ENCODE peak calls at places on chromosome X, in six cellular contexts. S is naive thymus-derived CD8-positive, alpha-beta T cell; J is transverse colon; A is ascending aorta; C is dermis microvascular lymphatic vessel endothelial cell; U is stimulated activated CD8-positive, alpha-beta memory T cell treated with anti-CD3 and anti-CD28 coated beads, Interleukin-2, amount 100 ng/mL, for 48 hours. T is an unnamed sample.

GRCh38 chrX:154123241-154124219 is 20.5 kb upstream of the OPN1LW start:
- DNase-seq in J (peak), C (peak), U (no peak), A (no peak), S (no peak), T (peak)

GRCh38 chrX:23908219-23909003 is 605 bp downstream of the CXorf58 start:
- DNase-seq in C (no peak), S (no peak), A (no peak), U (no peak), J (no peak), T (peak)

GRCh38 chrX:85243761-85244410 is at the start of the genes SATL1 and ZNF711:
- DNase-seq in U (peak), C (no peak), J (peak), A (no peak), S (peak), T (peak)

GRCh38 chrX:20267924-20268701 is 1.4 kb upstream of the RPS6KA3 start:
- DNase-seq in U (no peak), S (peak), A (no peak), C (no peak), J (peak), T (peak)

GRCh38 chrX:133365886-133366611 is 49.2 kb downstream of the GPC4 start:
- DNase-seq in A (no peak), C (no peak), J (no peak), S (no peak), U (no peak), T (no peak)

GRCh38 chrX:36844857-36845256 is 163.3 kb upstream of the FAM47C start:
- DNase-seq in U (no peak), A (no peak), J (no peak), C (no peak), S (no peak), T (no peak)

GRCh38 chrX:49934148-49934547 is 11.8 kb downstream of the CLCN5 start:
- DNase-seq in S (no peak), A (no peak), U (no peak), C (peak), J (no peak), T (no peak)

GRCh38 chrX:132216283-132216682 is 3.0 kb downstream of the RAP2C start:
- DNase-seq in C (no peak), A (no peak), U (no peak), S (no peak), J (no peak), T (no peak)

GRCh38 chrX:39811391-39811790 is 286.4 kb downstream of the BCOR start:
- DNase-seq in C (no peak), U (no peak), A (no peak), J (no peak), S (no peak), T (peak)

GRCh38 chrX:15930585-15930984 is 76.0 kb upstream of the AP1S2 start:
- DNase-seq in C (no peak), A (no peak), J (no peak), S (no peak), U (no peak), T (no peak)

GRCh38 chrX:130108647-130109428 is 1.5 kb downstream of the ELF4 start:
- DNase-seq in U (no peak), S (no peak), A (no peak), J (peak), C (no peak), T (no peak)

GRCh38 chrX:64842492-64842891 is 133.8 kb downstream of the ZC4H2 start:
- DNase-seq in C (no peak), A (no peak), J (no peak), S (no peak), U (no peak), T (no peak)

GRCh38 chrX:141341341-141341740 is 99.0 kb upstream of the SPANXC start:
- DNase-seq in C (no peak), U (no peak), A (no peak), J (no peak), S (no peak), T (no peak)

GRCh38 chrX:40005290-40006011 is 92.3 kb downstream of the BCOR start:
- DNase-seq in C (no peak), J (no peak), A (no peak), U (no peak), S (no peak), T (no peak)

GRCh38 chrX:337331-337831 is 18.8 kb upstream of the GTPBP6 start:
- DNase-seq in U (no peak), C (no peak), J (no peak), A (no peak), S (no peak), T (no peak)

GRCh38 chrX:129957241-129958099 is 25.0 kb upstream of the BCORL1 start:
- DNase-seq in A (no peak), S (no peak), J (peak), U (peak), C (no peak), T (peak)

GRCh38 chrX:56733459-56734046 is 4.5 kb downstream of the NBDY start:
- DNase-seq in U (peak), S (peak), A (no peak), J (peak), C (peak), T (peak)

GRCh38 chrX:74853255-74853654 is 72.0 kb downstream of the NEXMIF start:
- DNase-seq in C (no peak), S (no peak), A (no peak), U (no peak), J (no peak), T (no peak)

GRCh38 chrX:57447856-57448255 is 144.0 kb upstream of the ZXDB start:
- DNase-seq in U (no peak), J (no peak), S (no peak), A (no peak), C (no peak), T (no peak)

GRCh38 chrX:44480591-44480990 is 62.1 kb downstream of the FUNDC1 start:
- DNase-seq in S (no peak), J (no peak), A (no peak), C (no peak), U (no peak), T (no peak)

GRCh38 chrX:15881498-15881897 is 26.9 kb upstream of the AP1S2 start:
- DNase-seq in C (no peak), J (no peak), U (no peak), S (no peak), A (no peak), T (no peak)

GRCh38 chrX:48864210-48864609 is 28.8 kb upstream of the PCSK1N start:
- DNase-seq in U (no peak), A (no peak), C (no peak), S (no peak), J (no peak), T (no peak)

GRCh38 chrX:68647156-68647957 is at the start of gene STARD8:
- DNase-seq in J (no peak), S (no peak), C (peak), A (no peak), U (no peak), T (peak)

GRCh38 chrX:9291666-9292065 is 173.2 kb upstream of the TBL1X start:
- DNase-seq in S (no peak), U (no peak), C (no peak), A (no peak), J (no peak), T (no peak)

GRCh38 chrX:131821945-131822622 is 201.0 kb upstream of the STK26 start:
- DNase-seq in A (peak), C (peak), U (no peak), J (peak), S (no peak), T (peak)

GRCh38 chrX:40504801-40505605 is 75.8 kb upstream of the ATP6AP2 start:
- DNase-seq in C (no peak), J (no peak), S (no peak), A (no peak), U (no peak), T (no peak)

GRCh38 chrX:39665830-39666518 is 431.8 kb downstream of the BCOR start:
- DNase-seq in A (no peak), U (no peak), J (no peak), S (no peak), C (no peak), T (no peak)

GRCh38 chrX:130770615-130771014 is 132.4 kb downstream of the ENOX2 start:
- DNase-seq in S (no peak), C (peak), J (no peak), U (no peak), A (no peak), T (no peak)

GRCh38 chrX:22748093-22748999 is 251.4 kb upstream of the DDX53 start:
- DNase-seq in A (no peak), J (peak), C (peak), S (peak), U (peak), T (peak)

GRCh38 chrX:140948827-140949226 is 53.6 kb upstream of the SPANXB1 start:
- DNase-seq in A (no peak), J (no peak), U (no peak), S (no peak), C (no peak), T (no peak)